ENCODE peak calls at places on chromosomes 11 and 22, in five cellular contexts. Z is stomach, K is adrenal gland, W is IMR-90, O is heart left ventricle. I is an unnamed sample. For H3K4me1, the result is how much of the 10 kb centered on the place peaks cover.

GRCh38 chr22:39471421-39472141 is 14.8 kb downstream of the MGAT3 start:
- DNase-seq in Z (no peak), K (no peak), W (peak), O (peak), I (no peak)

GRCh38 chr11:1717745-1718144 is 20.8 kb downstream of the KRTAP5-6 start:
- DNase-seq in Z (no peak), K (no peak), W (no peak), O (peak), I (no peak)

GRCh38 chr11:70306586-70307033 is 36.1 kb downstream of the PPFIA1 start:
- DNase-seq in Z (no peak), K (no peak), W (no peak), O (no peak), I (no peak)

GRCh38 chr11:83773950-83774880 is 488.0 kb upstream of the CCDC90B start:
- DNase-seq in Z (no peak), K (no peak), W (peak), O (no peak), I (no peak)

GRCh38 chr22:17705565-17706450 is 67.3 kb downstream of the BCL2L13 start:
- DNase-seq in Z (no peak), K (no peak), W (peak), O (no peak), I (no peak)

GRCh38 chr22:17724241-17724640 is 50.0 kb downstream of the BID start:
- DNase-seq in Z (no peak), K (peak), W (peak), O (no peak), I (no peak)

GRCh38 chr11:13465909-13466371 is 2.9 kb upstream of the BTBD10 start:
- DNase-seq in Z (no peak), K (no peak), W (peak), O (no peak), I (no peak)

GRCh38 chr22:36277482-36278291 is 24.8 kb downstream of the APOL1 start:
- DNase-seq in Z (peak), K (peak), W (peak), O (peak), I (no peak)

GRCh38 chr11:116986521-116987105 is 111.6 kb downstream of the SIK3 start:
- DNase-seq in Z (no peak), K (no peak), W (peak), O (no peak), I (no peak)

GRCh38 chr22:44181033-44181911 is 547 bp downstream of the PARVG start:
- DNase-seq in Z (peak), K (peak), W (no peak), O (no peak), I (no peak)

GRCh38 chr11:13889566-13890214 is 72.8 kb upstream of the SPON1 start:
- DNase-seq in Z (no peak), K (no peak), W (no peak), O (no peak), I (no peak)

GRCh38 chr11:57219021-57219627 is 17.9 kb downstream of the APLNR start:
- DNase-seq in Z (no peak), K (no peak), W (peak), O (no peak), I (no peak)

GRCh38 chr11:116778556-116778955 is 5.8 kb upstream of the BUD13 start:
- DNase-seq in Z (no peak), K (no peak), W (peak), O (no peak), I (no peak)

GRCh38 chr22:22103078-22103593 is 120.5 kb upstream of the TOP3B start:
- DNase-seq in Z (no peak), K (no peak), W (no peak), O (no peak), I (no peak)

GRCh38 chr11:36292311-36292722 is 3.1 kb upstream of the COMMD9 start:
- DNase-seq in Z (no peak), K (no peak), W (peak), O (no peak), I (no peak)

GRCh38 chr11:19889531-19889930 is 176.9 kb downstream of the NAV2 start:
- DNase-seq in Z (no peak), K (no peak), W (peak), O (no peak), I (no peak)

GRCh38 chr11:74849525-74850391 is 99.1 kb downstream of the XRRA1 start:
- DNase-seq in Z (no peak), K (no peak), W (peak), O (peak), I (no peak)

GRCh38 chr11:29129850-29130249 is 887.0 kb downstream of the KCNA4 start:
- DNase-seq in Z (no peak), K (no peak), W (peak), O (no peak), I (no peak)

GRCh38 chr11:32225491-32226285 is 134.8 kb downstream of the RCN1 start:
- DNase-seq in Z (no peak), K (no peak), W (no peak), O (no peak), I (no peak)

GRCh38 chr11:16030664-16031063 is 325.7 kb downstream of the SOX6 start:
- DNase-seq in Z (no peak), K (no peak), W (peak), O (no peak), I (no peak)

GRCh38 chr11:33753304-33753703 is 17.1 kb upstream of the CD59 start:
- DNase-seq in Z (no peak), K (no peak), W (peak), O (peak), I (no peak)

GRCh38 chr11:102280237-102280833 is 36.9 kb upstream of the BIRC3 start:
- DNase-seq in Z (no peak), K (no peak), W (no peak), O (no peak), I (no peak)

GRCh38 chr22:49297871-49298721 is 529.6 kb downstream of the BRD1 start:
- DNase-seq in Z (peak), K (peak), W (no peak), O (no peak), I (no peak)

GRCh38 chr11:67002921-67003411 is 20.0 kb upstream of the SYT12 start:
- DNase-seq in Z (no peak), K (no peak), W (no peak), O (no peak), I (peak)

GRCh38 chr11:65646921-65647701 is 9.2 kb downstream of the SIPA1 start:
- DNase-seq in Z (peak), K (peak), W (no peak), O (peak), I (peak)

GRCh38 chr22:21943571-21944448 is 8.8 kb downstream of the PPM1F start:
- DNase-seq in Z (no peak), K (no peak), W (no peak), O (no peak), I (peak)

GRCh38 chr11:1532606-1533341 is 39.3 kb downstream of the DUSP8 start:
- DNase-seq in Z (no peak), K (no peak), W (no peak), O (no peak), I (no peak)

GRCh38 chr11:9777525-9777924 is 113.6 kb downstream of the SWAP70 start:
- DNase-seq in Z (no peak), K (no peak), W (no peak), O (no peak), I (no peak)

DNA sequence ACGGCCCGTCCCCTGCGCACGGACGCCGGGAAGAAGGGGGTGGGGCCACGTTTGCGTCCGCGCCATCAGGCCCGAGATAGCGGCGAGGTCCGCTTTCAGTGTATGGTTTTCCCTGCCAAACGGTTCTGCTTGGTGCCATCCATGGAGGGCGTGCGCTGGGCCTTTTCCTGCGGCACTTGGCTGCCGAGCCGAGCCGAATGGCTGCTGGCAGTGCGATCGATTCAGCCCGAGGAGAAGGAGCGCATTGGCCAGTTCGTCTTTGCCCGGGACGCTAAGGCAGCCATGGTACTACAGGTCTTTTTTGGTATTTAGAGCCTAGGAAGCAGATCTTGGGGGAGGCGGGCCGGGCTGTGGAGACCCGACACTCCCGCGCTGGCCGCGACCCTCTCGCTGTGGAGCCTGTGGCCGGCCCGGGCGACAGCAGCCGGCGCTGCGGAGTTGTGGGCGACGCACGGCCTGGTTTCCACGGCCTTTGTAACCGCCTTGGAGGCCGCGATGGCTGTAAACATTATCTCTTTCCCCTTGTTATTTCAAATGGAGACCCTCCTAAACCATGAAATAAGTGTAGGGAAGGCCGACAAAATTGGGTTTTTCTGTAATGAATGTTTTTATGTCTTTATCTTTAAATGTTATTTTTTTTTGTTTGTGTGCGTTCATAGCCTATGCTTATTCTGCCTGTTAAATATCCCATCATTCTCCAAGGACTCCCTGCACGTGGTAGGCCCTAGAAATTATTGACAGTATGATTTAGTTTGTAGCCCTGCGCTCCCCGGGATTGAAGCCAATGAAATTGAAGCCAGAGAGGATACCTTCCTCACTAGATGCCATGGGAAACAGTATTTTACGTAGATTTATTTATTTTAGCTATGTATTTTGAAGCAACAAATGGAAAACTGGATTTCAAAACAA is at the start of gene AASDHPPT:
- DNase-seq in Z (peak), K (peak), W (peak), O (no peak), I (peak)
- TF ChIP-seq POLR2A in Z (peak), K (no peak), W (peak), O (no peak), I (no peak)

GRCh38 chr11:62546244-62546936 is at the start of gene AHNAK:
- DNase-seq in Z (peak), K (peak), W (peak), O (peak), I (peak)
- H3K4me1 ChIP-seq in Z (half or more), K (half or more), W (under half), O (half or more), I (under half)

DNA sequence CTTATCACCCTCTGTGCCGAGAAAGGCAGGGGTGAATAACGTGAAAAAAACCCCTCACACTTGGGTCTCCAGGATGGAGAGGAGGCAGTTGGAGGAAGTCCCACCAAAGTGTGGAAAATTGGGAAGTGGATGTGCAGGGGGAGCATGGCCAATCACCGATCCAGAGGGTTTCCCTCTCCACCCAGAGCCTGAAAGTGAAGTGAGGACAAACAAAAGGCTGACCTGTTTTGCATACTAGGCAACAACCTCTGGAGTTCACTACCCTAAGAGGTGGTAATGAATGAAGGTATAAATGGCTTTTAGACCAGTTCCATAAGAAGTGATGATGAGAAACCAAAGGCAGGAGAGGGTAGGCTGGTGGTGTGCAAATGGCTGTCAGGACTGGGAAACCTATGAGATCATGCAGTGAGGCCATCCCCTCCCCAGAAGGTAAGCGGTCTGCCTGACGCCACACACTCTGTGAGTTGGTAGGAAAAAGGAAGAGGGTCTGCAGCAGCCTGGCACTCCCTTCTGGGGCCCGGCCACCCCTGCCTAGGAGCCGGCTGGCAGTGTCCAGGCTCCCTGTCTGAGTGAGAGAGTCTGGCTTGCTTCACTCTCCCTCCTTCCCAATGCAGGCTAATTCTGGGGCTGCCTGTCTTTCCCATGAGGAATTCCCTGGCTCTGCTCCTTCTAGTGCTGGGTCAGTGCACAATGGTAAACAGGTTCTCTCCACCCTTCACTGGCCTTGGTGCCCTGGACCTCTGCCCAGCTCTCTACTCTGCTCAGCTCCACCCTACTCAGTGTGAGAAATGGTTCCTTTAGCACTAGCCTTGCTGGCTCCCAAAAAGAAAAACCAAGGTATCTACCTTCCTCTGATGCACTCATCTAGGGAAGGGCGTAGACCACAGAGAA is 15.6 kb downstream of the TBC1D10A start:
- DNase-seq in Z (peak), K (peak), W (peak), O (peak), I (peak)
- TF ChIP-seq POLR2A in Z (no peak), K (peak), W (no peak), O (no peak), I (no peak)

DNA sequence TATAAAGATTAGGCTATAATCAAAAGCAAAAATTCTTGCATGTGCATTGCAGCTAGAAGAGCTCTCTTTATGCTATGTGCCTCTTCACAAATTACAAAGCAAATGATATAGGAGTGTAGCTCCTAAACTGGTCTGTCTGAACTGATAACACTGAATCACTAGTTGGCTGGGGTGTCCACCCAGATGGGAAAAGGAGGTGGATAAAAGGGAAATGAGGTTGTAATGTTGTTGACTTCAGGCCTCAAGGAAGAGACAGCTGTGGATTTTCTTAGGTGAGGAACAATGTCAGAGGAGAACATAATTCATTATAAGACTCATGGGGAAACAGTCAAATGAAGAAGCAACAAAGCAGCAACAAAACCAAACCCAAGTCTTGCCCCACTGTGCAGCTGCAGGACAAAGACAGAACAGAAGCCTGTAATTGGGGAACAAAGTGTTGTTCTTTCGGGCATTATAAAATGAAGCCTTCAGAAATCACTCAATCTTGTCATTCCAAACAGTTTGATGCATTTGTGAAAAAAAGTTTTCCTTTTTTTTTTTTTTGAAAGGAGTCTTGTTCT is 130.1 kb upstream of the DDI1 start:
- DNase-seq in Z (no peak), K (no peak), W (no peak), O (no peak), I (no peak)
- H3K4me1 ChIP-seq in Z (under half), K (under half), W (under half), O (under half), I (under half)

GRCh38 chr11:43735115-43735514 is 54.6 kb downstream of the HSD17B12 start:
- DNase-seq in Z (no peak), K (no peak), W (no peak), O (no peak), I (no peak)

GRCh38 chr11:43732225-43732624 is 51.7 kb downstream of the HSD17B12 start:
- DNase-seq in Z (no peak), K (no peak), W (no peak), O (no peak), I (no peak)

GRCh38 chr11:43736502-43737193 is 56.1 kb downstream of the HSD17B12 start:
- DNase-seq in Z (no peak), K (no peak), W (peak), O (no peak), I (no peak)

GRCh38 chr11:43735931-43736330 is 55.4 kb downstream of the HSD17B12 start:
- DNase-seq in Z (no peak), K (no peak), W (peak), O (no peak), I (no peak)

GRCh38 chr11:43734256-43734655 is 53.7 kb downstream of the HSD17B12 start:
- DNase-seq in Z (no peak), K (no peak), W (no peak), O (no peak), I (no peak)
- TF ChIP-seq POLR2A in Z (no peak), K (no peak), W (no peak), O (no peak), I (no peak)

GRCh38 chr11:12121504-12121903 is 11.1 kb downstream of the MICAL2 start:
- DNase-seq in Z (no peak), K (no peak), W (no peak), O (no peak), I (no peak)
- H3K4me1 ChIP-seq in Z (half or more), K (under half), W (half or more), O (half or more), I (under half)

GRCh38 chr11:125890447-125891100 is 3.1 kb downstream of the HYLS1 start:
- DNase-seq in Z (no peak), K (no peak), W (peak), O (no peak), I (no peak)

GRCh38 chr11:125892071-125892470 is 4.6 kb downstream of the HYLS1 start:
- DNase-seq in Z (no peak), K (no peak), W (peak), O (no peak), I (no peak)

GRCh38 chr11:125886997-125887372 is 483 bp upstream of the HYLS1 start:
- DNase-seq in Z (no peak), K (peak), W (no peak), O (peak), I (peak)

GRCh38 chr11:125883375-125883774 is 4.1 kb upstream of the HYLS1 start:
- DNase-seq in Z (peak), K (no peak), W (no peak), O (no peak), I (no peak)

DNA sequence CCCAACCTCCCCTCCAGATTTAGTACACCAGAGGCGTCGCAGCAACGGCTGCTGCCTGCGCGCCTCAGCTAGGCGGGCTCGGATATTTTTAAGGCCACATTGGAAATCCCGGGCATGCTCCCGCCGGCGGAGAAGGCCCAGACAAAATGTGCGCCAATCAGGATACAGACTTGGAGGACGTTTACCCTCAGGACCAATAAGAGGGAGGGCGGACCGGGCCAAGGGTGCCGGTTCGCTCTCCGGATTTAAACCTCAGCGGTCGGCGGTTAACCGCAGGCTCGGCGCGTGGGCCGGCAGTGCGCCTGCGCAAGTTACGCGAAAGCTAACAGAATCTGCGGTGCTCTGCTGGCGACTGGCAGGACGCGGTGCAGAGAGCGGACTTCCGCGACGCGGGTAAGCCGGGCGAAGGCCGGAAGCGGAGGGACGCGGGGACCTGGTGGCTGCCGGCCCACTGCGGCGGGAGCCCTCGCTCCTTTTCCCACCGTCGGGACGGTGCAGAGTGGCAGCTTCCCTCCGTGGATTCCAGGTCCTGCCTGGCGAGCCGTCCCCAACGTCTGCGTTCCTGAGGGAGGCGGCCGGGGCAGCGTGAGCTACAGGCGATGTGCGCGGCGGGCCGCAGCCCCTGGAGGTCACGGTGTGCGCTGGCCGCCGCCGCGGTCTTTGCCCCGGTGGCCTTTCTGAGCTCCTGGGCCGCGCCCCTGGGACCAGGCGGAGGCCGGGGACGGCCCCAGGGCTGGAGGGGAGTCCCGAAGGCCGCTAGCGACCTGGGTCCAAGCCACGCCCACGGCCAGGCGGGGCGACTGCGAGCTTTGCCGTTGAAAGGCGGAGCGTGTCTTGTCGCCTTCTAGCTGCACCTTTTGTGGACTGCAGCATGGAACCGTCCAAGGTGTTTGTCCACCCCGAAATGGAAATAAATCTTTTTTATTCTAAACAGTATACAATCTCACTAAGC is at the start of gene HYLS1:
- DNase-seq in Z (peak), K (peak), W (peak), O (peak), I (peak)
- TF ChIP-seq POLR2A in Z (peak), K (peak), W (peak), O (no peak), I (peak)

I was measured in right lobe of liver.